ENCODE peak calls at places on chromosomes 3 and 15, in five cellular contexts. One of them, this sample, is unnamed.

GRCh38 chr3:98982336-98982735 is 80.8 kb upstream of the DCBLD2 start:
- DNase-seq in G401: no peak
- DNase-seq in astrocyte of the spinal cord: peak
- DNase-seq in NT2/D1: no peak
- DNase-seq in COR-L47: no peak
- DNase-seq in this sample: peak

GRCh38 chr15:90201944-90202375 is 830 bp downstream of the SEMA4B start:
- DNase-seq in NT2/D1: no peak
- DNase-seq in G401: peak
- DNase-seq in astrocyte of the spinal cord: no peak
- DNase-seq in COR-L47: no peak
- DNase-seq in this sample: no peak

GRCh38 chr3:52093751-52094525 is 37.6 kb upstream of the DUSP7 start:
- DNase-seq in NT2/D1: no peak
- DNase-seq in astrocyte of the spinal cord: peak
- DNase-seq in G401: no peak
- DNase-seq in COR-L47: no peak
- DNase-seq in this sample: no peak

GRCh38 chr15:54273928-54274327 is 295.7 kb downstream of the UNC13C start:
- DNase-seq in G401: no peak
- DNase-seq in astrocyte of the spinal cord: no peak
- DNase-seq in COR-L47: peak
- DNase-seq in NT2/D1: peak
- DNase-seq in this sample: no peak

GRCh38 chr3:54817628-54818027 is 110.2 kb downstream of the LRTM1 start:
- DNase-seq in astrocyte of the spinal cord: no peak
- DNase-seq in G401: no peak
- DNase-seq in COR-L47: no peak
- DNase-seq in NT2/D1: no peak
- DNase-seq in this sample: no peak

GRCh38 chr3:133211449-133211848 is 173.3 kb downstream of the TMEM108 start:
- DNase-seq in G401: no peak
- DNase-seq in astrocyte of the spinal cord: peak
- DNase-seq in NT2/D1: peak
- DNase-seq in COR-L47: no peak
- DNase-seq in this sample: peak

GRCh38 chr3:1191061-1191460 is 98.2 kb downstream of the CNTN6 start:
- DNase-seq in astrocyte of the spinal cord: peak
- DNase-seq in NT2/D1: no peak
- DNase-seq in COR-L47: no peak
- DNase-seq in G401: no peak
- DNase-seq in this sample: no peak

GRCh38 chr3:22089284-22089683 is 338.3 kb upstream of the ZNF385D start:
- DNase-seq in G401: peak
- DNase-seq in COR-L47: no peak
- DNase-seq in NT2/D1: peak
- DNase-seq in astrocyte of the spinal cord: peak
- DNase-seq in this sample: peak

GRCh38 chr3:126928921-126929485 is 53.9 kb upstream of the PLXNA1 start:
- DNase-seq in G401: no peak
- DNase-seq in NT2/D1: no peak
- DNase-seq in COR-L47: no peak
- DNase-seq in astrocyte of the spinal cord: no peak
- DNase-seq in this sample: no peak

GRCh38 chr15:100101389-100102089 is 240.2 kb downstream of the ADAMTS17 start:
- DNase-seq in astrocyte of the spinal cord: no peak
- DNase-seq in COR-L47: no peak
- DNase-seq in G401: no peak
- DNase-seq in NT2/D1: no peak
- DNase-seq in this sample: peak

GRCh38 chr15:34721802-34722795 is 32.7 kb downstream of the GJD2 start:
- DNase-seq in G401: peak
- DNase-seq in COR-L47: peak
- DNase-seq in NT2/D1: peak
- DNase-seq in astrocyte of the spinal cord: peak
- DNase-seq in this sample: peak

GRCh38 chr3:160169139-160169830 is 55.9 kb upstream of the C3orf80 start:
- DNase-seq in NT2/D1: no peak
- DNase-seq in astrocyte of the spinal cord: peak
- DNase-seq in G401: no peak
- DNase-seq in COR-L47: no peak
- DNase-seq in this sample: no peak

GRCh38 chr3:75118805-75119204 is 504.3 kb upstream of the CNTN3 start:
- DNase-seq in NT2/D1: no peak
- DNase-seq in G401: no peak
- DNase-seq in COR-L47: no peak
- DNase-seq in astrocyte of the spinal cord: no peak
- DNase-seq in this sample: no peak

GRCh38 chr15:33160054-33160453 is 34.5 kb downstream of the FMN1 start:
- DNase-seq in G401: no peak
- DNase-seq in COR-L47: no peak
- DNase-seq in NT2/D1: no peak
- DNase-seq in astrocyte of the spinal cord: peak
- DNase-seq in this sample: no peak

GRCh38 chr3:46903341-46904302 is 26.1 kb downstream of the PTH1R start:
- DNase-seq in NT2/D1: no peak
- DNase-seq in COR-L47: no peak
- DNase-seq in astrocyte of the spinal cord: peak
- DNase-seq in G401: no peak
- DNase-seq in this sample: no peak

This sample was measured in pons.